ENCODE peak calls at places on chromosomes 1 and 21, in six cellular contexts. B, F, Y, C, T and R are unnamed samples.

GRCh38 chr1:156760796-156761104 is 6.6 kb upstream of the PRCC start:
- DNase-seq in Y (no peak), T (no peak), B (no peak), C (no peak), F (no peak), R (no peak)

GRCh38 chr1:234546890-234547788 is 62.8 kb downstream of the IRF2BP2 start:
- DNase-seq in C (no peak), F (no peak), B (no peak), T (no peak), Y (no peak), R (no peak)

GRCh38 chr21:34345892-34346291 is 17.9 kb upstream of the KCNE2 start:
- DNase-seq in B (peak), C (no peak), T (peak), Y (no peak), F (no peak), R (no peak)

GRCh38 chr21:18117116-18117515 is 127.5 kb upstream of the CHODL start:
- DNase-seq in Y (no peak), F (no peak), C (no peak), B (no peak), T (no peak), R (no peak)

GRCh38 chr1:109621402-109622101 is 1.9 kb downstream of the AMPD2 start:
- DNase-seq in F (no peak), B (peak), C (no peak), Y (no peak), T (no peak), R (no peak)

GRCh38 chr1:35570589-35571137 is 2.5 kb upstream of the TFAP2E start:
- DNase-seq in Y (no peak), T (no peak), F (no peak), B (no peak), C (no peak), R (no peak)

GRCh38 chr1:66951513-66951912 is 26.7 kb downstream of the MIER1 start:
- DNase-seq in F (peak), C (no peak), T (peak), Y (peak), B (no peak), R (no peak)

GRCh38 chr1:170332801-170333200 is 187.0 kb downstream of the NTMT2 start:
- DNase-seq in B (no peak), T (no peak), F (no peak), C (no peak), Y (no peak), R (no peak)

GRCh38 chr1:108828074-108828961 is 28.6 kb downstream of the AKNAD1 start:
- DNase-seq in F (peak), Y (peak), B (peak), T (peak), C (peak), R (peak)

GRCh38 chr1:93728480-93729131 is 47.0 kb upstream of the BCAR3 start:
- DNase-seq in B (no peak), T (no peak), F (no peak), C (no peak), Y (no peak), R (no peak)

GRCh38 chr1:247079141-247079874 is 697 bp upstream of the ZNF670 start:
- DNase-seq in T (no peak), C (no peak), B (no peak), F (no peak), Y (no peak), R (no peak)

GRCh38 chr21:31730687-31731111 is 1.2 kb downstream of the SCAF4 start:
- DNase-seq in F (peak), Y (no peak), B (no peak), C (no peak), T (no peak), R (no peak)

GRCh38 chr1:10398278-10398733 is 558 bp upstream of the PGD start:
- DNase-seq in C (no peak), T (no peak), B (no peak), F (no peak), Y (no peak), R (no peak)